ENCODE peak calls at places on chromosome 4, in nine cellular contexts. One of them, this sample, is unnamed.

GRCh38 chr4:94544811-94545210 is 93.1 kb downstream of the PDLIM5 start:
- DNase-seq in suprapubic skin: no peak
- DNase-seq in cardiac fibroblast: peak; percentile 58
- DNase-seq in WTC11: no peak
- DNase-seq in heart right ventricle: no peak
- DNase-seq in BE2C: no peak
- DNase-seq in GM13977: no peak
- DNase-seq in upper lobe of right lung: no peak
- DNase-seq in progenitor cell of endocrine pancreas: no peak
- DNase-seq in this sample: no peak

GRCh38 chr4:158134257-158134656 is 38.6 kb downstream of the GASK1B start:
- DNase-seq in suprapubic skin: no peak
- DNase-seq in cardiac fibroblast: no peak
- DNase-seq in WTC11: no peak
- DNase-seq in heart right ventricle: no peak
- DNase-seq in BE2C: no peak
- DNase-seq in GM13977: no peak
- DNase-seq in upper lobe of right lung: no peak
- DNase-seq in progenitor cell of endocrine pancreas: no peak
- DNase-seq in this sample: no peak

GRCh38 chr4:88818650-88819470 is 121.2 kb upstream of the NAP1L5 start:
- DNase-seq in suprapubic skin: no peak
- DNase-seq in cardiac fibroblast: peak; percentile 71
- DNase-seq in WTC11: peak; percentile 55
- DNase-seq in heart right ventricle: no peak
- DNase-seq in BE2C: peak; percentile 48
- DNase-seq in GM13977: peak; percentile 9
- DNase-seq in upper lobe of right lung: no peak
- DNase-seq in progenitor cell of endocrine pancreas: no peak
- DNase-seq in this sample: peak; percentile 74

GRCh38 chr4:135838889-135839288 is 1637.3 kb upstream of the PABPC4L start:
- DNase-seq in suprapubic skin: no peak
- DNase-seq in cardiac fibroblast: peak; percentile 1
- DNase-seq in WTC11: no peak
- DNase-seq in heart right ventricle: no peak
- DNase-seq in BE2C: peak; percentile 54
- DNase-seq in GM13977: no peak
- DNase-seq in upper lobe of right lung: no peak
- DNase-seq in progenitor cell of endocrine pancreas: no peak
- DNase-seq in this sample: no peak

GRCh38 chr4:99462875-99463464 is 27.8 kb upstream of the ADH7 start:
- DNase-seq in suprapubic skin: no peak
- DNase-seq in cardiac fibroblast: peak; percentile 83
- DNase-seq in WTC11: peak; percentile 62
- DNase-seq in heart right ventricle: no peak
- DNase-seq in BE2C: peak; percentile 55
- DNase-seq in GM13977: peak; percentile 53
- DNase-seq in upper lobe of right lung: no peak
- DNase-seq in progenitor cell of endocrine pancreas: peak; percentile 44
- DNase-seq in this sample: peak; percentile 89

GRCh38 chr4:17721496-17722360 is 59.7 kb downstream of the FAM184B start:
- DNase-seq in suprapubic skin: peak; percentile 64
- DNase-seq in cardiac fibroblast: peak; percentile 54
- DNase-seq in WTC11: no peak
- DNase-seq in heart right ventricle: no peak
- DNase-seq in BE2C: no peak
- DNase-seq in GM13977: no peak
- DNase-seq in upper lobe of right lung: no peak
- DNase-seq in progenitor cell of endocrine pancreas: no peak
- DNase-seq in this sample: peak; percentile 67

GRCh38 chr4:148367756-148368155 is 74.5 kb downstream of the NR3C2 start:
- DNase-seq in suprapubic skin: no peak
- DNase-seq in cardiac fibroblast: no peak
- DNase-seq in WTC11: no peak
- DNase-seq in heart right ventricle: no peak
- DNase-seq in BE2C: no peak
- DNase-seq in GM13977: no peak
- DNase-seq in upper lobe of right lung: no peak
- DNase-seq in progenitor cell of endocrine pancreas: no peak
- DNase-seq in this sample: no peak

GRCh38 chr4:130288576-130288975 is 1192.6 kb downstream of the C4orf33 start:
- DNase-seq in suprapubic skin: no peak
- DNase-seq in cardiac fibroblast: no peak
- DNase-seq in WTC11: no peak
- DNase-seq in heart right ventricle: no peak
- DNase-seq in BE2C: no peak
- DNase-seq in GM13977: no peak
- DNase-seq in upper lobe of right lung: no peak
- DNase-seq in progenitor cell of endocrine pancreas: no peak
- DNase-seq in this sample: no peak

GRCh38 chr4:173538148-173538902 is 8.3 kb upstream of the HAND2 start:
- DNase-seq in suprapubic skin: no peak
- DNase-seq in cardiac fibroblast: no peak
- DNase-seq in WTC11: peak; percentile 49
- DNase-seq in heart right ventricle: peak; percentile 74
- DNase-seq in BE2C: peak; percentile 66
- DNase-seq in GM13977: no peak
- DNase-seq in upper lobe of right lung: peak; percentile 64
- DNase-seq in progenitor cell of endocrine pancreas: no peak
- DNase-seq in this sample: peak; percentile 49

GRCh38 chr4:173535932-173536331 is 5.9 kb upstream of the HAND2 start:
- DNase-seq in suprapubic skin: no peak
- DNase-seq in cardiac fibroblast: no peak
- DNase-seq in WTC11: no peak
- DNase-seq in heart right ventricle: no peak
- DNase-seq in BE2C: no peak
- DNase-seq in GM13977: no peak
- DNase-seq in upper lobe of right lung: no peak
- DNase-seq in progenitor cell of endocrine pancreas: no peak
- DNase-seq in this sample: peak; percentile 32

GRCh38 chr4:173535165-173535737 is 5.2 kb upstream of the HAND2 start:
- DNase-seq in suprapubic skin: no peak
- DNase-seq in cardiac fibroblast: no peak
- DNase-seq in WTC11: no peak
- DNase-seq in heart right ventricle: no peak
- DNase-seq in BE2C: no peak
- DNase-seq in GM13977: no peak
- DNase-seq in upper lobe of right lung: no peak
- DNase-seq in progenitor cell of endocrine pancreas: no peak
- DNase-seq in this sample: no peak

GRCh38 chr4:173537628-173538147 is 7.7 kb upstream of the HAND2 start:
- DNase-seq in suprapubic skin: no peak
- DNase-seq in cardiac fibroblast: no peak
- DNase-seq in WTC11: no peak
- DNase-seq in heart right ventricle: no peak
- DNase-seq in BE2C: peak; percentile 45
- DNase-seq in GM13977: no peak
- DNase-seq in upper lobe of right lung: no peak
- DNase-seq in progenitor cell of endocrine pancreas: no peak
- DNase-seq in this sample: peak; percentile 25

GRCh38 chr4:173536808-173537429 is 6.9 kb upstream of the HAND2 start:
- DNase-seq in suprapubic skin: no peak
- DNase-seq in cardiac fibroblast: no peak
- DNase-seq in WTC11: peak; percentile 81
- DNase-seq in heart right ventricle: no peak
- DNase-seq in BE2C: peak; percentile 94
- DNase-seq in GM13977: no peak
- DNase-seq in upper lobe of right lung: no peak
- DNase-seq in progenitor cell of endocrine pancreas: no peak
- DNase-seq in this sample: peak; percentile 44
- TF ChIP-seq CTCF in suprapubic skin: no peak
- TF ChIP-seq CTCF in cardiac fibroblast: no peak
- TF ChIP-seq CTCF in WTC11: peak; percentile 51
- TF ChIP-seq CTCF in heart right ventricle: no peak
- TF ChIP-seq CTCF in BE2C: peak; percentile 91
- TF ChIP-seq CTCF in GM13977: peak; percentile 23
- TF ChIP-seq CTCF in upper lobe of right lung: no peak
- TF ChIP-seq CTCF in progenitor cell of endocrine pancreas: peak; percentile 56
- TF ChIP-seq CTCF in this sample: peak; percentile 29

GRCh38 chr4:152961041-152961751 is 25.1 kb downstream of the FHDC1 start:
- DNase-seq in suprapubic skin: no peak
- DNase-seq in cardiac fibroblast: no peak
- DNase-seq in WTC11: no peak
- DNase-seq in heart right ventricle: no peak
- DNase-seq in BE2C: no peak
- DNase-seq in GM13977: no peak
- DNase-seq in upper lobe of right lung: no peak
- DNase-seq in progenitor cell of endocrine pancreas: no peak
- DNase-seq in this sample: no peak

GRCh38 chr4:152956650-152957436 is 20.7 kb downstream of the FHDC1 start:
- DNase-seq in suprapubic skin: no peak
- DNase-seq in cardiac fibroblast: peak; percentile 39
- DNase-seq in WTC11: no peak
- DNase-seq in heart right ventricle: no peak
- DNase-seq in BE2C: no peak
- DNase-seq in GM13977: no peak
- DNase-seq in upper lobe of right lung: no peak
- DNase-seq in progenitor cell of endocrine pancreas: no peak
- DNase-seq in this sample: peak; percentile 45

GRCh38 chr4:152959080-152959479 is 23.0 kb downstream of the FHDC1 start:
- DNase-seq in suprapubic skin: no peak
- DNase-seq in cardiac fibroblast: no peak
- DNase-seq in WTC11: no peak
- DNase-seq in heart right ventricle: no peak
- DNase-seq in BE2C: no peak
- DNase-seq in GM13977: no peak
- DNase-seq in upper lobe of right lung: no peak
- DNase-seq in progenitor cell of endocrine pancreas: no peak
- DNase-seq in this sample: no peak

GRCh38 chr4:152956167-152956566 is 20.0 kb downstream of the FHDC1 start:
- DNase-seq in suprapubic skin: no peak
- DNase-seq in cardiac fibroblast: no peak
- DNase-seq in WTC11: no peak
- DNase-seq in heart right ventricle: no peak
- DNase-seq in BE2C: no peak
- DNase-seq in GM13977: no peak
- DNase-seq in upper lobe of right lung: no peak
- DNase-seq in progenitor cell of endocrine pancreas: no peak
- DNase-seq in this sample: no peak

DNA sequence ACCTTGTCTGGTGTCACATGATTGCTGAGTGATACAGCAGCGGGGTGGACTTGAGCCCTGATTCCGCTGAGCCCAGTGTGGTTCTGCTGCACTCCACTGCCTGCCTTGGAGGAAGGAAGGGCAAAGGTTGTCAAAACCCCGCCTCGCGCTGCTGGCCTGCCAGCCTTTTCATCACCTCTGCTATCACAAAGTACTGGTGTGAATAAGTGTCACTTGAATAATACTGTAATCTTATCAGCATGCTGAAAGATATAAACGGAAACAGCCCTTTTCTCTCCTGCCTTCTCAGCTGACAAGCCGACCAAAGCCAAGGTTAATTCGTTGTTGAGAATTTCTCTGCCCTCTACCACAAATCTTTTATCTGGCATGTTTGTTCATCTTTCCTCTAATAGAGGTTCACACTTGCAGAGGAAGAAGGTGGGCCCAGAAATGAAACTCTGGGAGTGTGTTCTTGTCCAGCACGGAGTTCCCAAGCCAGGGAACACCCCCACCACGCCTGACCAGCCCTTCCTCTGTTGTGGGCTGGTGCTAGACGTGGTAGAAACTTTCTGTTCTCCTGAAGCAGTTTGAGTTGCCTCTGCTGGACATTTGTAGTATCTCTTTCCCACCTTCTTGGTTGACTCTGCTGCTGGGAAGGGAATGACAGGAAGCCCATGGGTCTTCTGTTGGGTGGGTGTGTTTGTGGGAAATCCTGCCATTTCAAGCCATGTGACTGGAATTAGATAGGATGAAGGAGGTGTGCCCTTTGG is 21.5 kb downstream of the FHDC1 start:
- DNase-seq in suprapubic skin: no peak
- DNase-seq in cardiac fibroblast: no peak
- DNase-seq in WTC11: no peak
- DNase-seq in heart right ventricle: peak; percentile 64
- DNase-seq in BE2C: no peak
- DNase-seq in GM13977: no peak
- DNase-seq in upper lobe of right lung: peak; percentile 77
- DNase-seq in progenitor cell of endocrine pancreas: no peak
- DNase-seq in this sample: peak; percentile 39
- TF ChIP-seq CTCF in suprapubic skin: no peak
- TF ChIP-seq CTCF in cardiac fibroblast: no peak
- TF ChIP-seq CTCF in WTC11: no peak
- TF ChIP-seq CTCF in heart right ventricle: no peak
- TF ChIP-seq CTCF in BE2C: no peak
- TF ChIP-seq CTCF in GM13977: no peak
- TF ChIP-seq CTCF in upper lobe of right lung: peak; percentile 31
- TF ChIP-seq CTCF in progenitor cell of endocrine pancreas: peak; percentile 26
- TF ChIP-seq CTCF in this sample: peak; percentile 18

DNA sequence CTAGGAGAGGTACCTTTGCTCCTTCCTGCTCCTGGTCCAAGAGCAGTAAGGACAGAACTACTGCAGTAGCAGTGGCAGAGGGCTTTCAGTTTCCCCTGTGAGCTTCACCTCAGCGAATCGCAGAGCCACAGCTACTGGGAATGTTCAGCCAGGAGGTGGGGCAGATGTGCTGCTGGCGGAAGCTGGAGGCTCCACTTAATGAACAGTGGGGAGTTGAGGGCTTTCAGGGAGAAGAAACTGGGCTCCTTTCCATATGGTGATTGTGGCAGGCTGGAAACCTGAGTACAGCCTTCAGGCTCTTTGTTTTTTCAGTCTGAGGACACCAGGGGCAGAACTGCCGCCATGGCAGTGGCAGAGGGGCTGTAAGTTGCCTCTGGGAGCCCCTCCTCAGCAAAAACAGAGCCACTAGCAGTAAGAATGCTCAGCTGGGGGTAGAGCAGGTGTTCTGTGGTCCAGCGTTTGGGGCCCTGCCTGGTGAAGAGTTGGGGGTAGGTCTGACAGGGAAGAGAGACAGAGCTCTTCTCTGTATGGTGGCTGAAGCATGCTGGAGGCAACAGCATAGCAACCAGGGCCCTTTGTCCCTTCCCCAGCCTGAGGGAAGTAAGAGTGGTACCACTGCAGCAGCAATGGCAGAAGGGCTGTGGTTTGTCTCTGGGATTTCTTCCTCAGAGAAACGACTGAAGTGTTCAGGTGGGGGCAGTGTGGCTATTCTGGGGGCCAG is 106.0 kb upstream of the GRXCR1 start:
- DNase-seq in suprapubic skin: no peak
- DNase-seq in cardiac fibroblast: no peak
- DNase-seq in WTC11: peak; percentile 57
- DNase-seq in heart right ventricle: no peak
- DNase-seq in BE2C: no peak
- DNase-seq in GM13977: no peak
- DNase-seq in upper lobe of right lung: peak; percentile 79
- DNase-seq in progenitor cell of endocrine pancreas: no peak
- DNase-seq in this sample: no peak
- TF ChIP-seq CTCF in suprapubic skin: no peak
- TF ChIP-seq CTCF in cardiac fibroblast: no peak
- TF ChIP-seq CTCF in WTC11: no peak
- TF ChIP-seq CTCF in heart right ventricle: no peak
- TF ChIP-seq CTCF in BE2C: no peak
- TF ChIP-seq CTCF in GM13977: no peak
- TF ChIP-seq CTCF in upper lobe of right lung: no peak
- TF ChIP-seq CTCF in progenitor cell of endocrine pancreas: no peak
- TF ChIP-seq CTCF in this sample: no peak

GRCh38 chr4:185099940-185100339 is 43.1 kb upstream of the SLC25A4 start:
- DNase-seq in suprapubic skin: no peak
- DNase-seq in cardiac fibroblast: no peak
- DNase-seq in WTC11: no peak
- DNase-seq in heart right ventricle: no peak
- DNase-seq in BE2C: no peak
- DNase-seq in GM13977: no peak
- DNase-seq in upper lobe of right lung: no peak
- DNase-seq in progenitor cell of endocrine pancreas: no peak
- DNase-seq in this sample: no peak

GRCh38 chr4:185101354-185101890 is 41.6 kb upstream of the SLC25A4 start:
- DNase-seq in suprapubic skin: no peak
- DNase-seq in cardiac fibroblast: no peak
- DNase-seq in WTC11: no peak
- DNase-seq in heart right ventricle: no peak
- DNase-seq in BE2C: peak; percentile 75
- DNase-seq in GM13977: no peak
- DNase-seq in upper lobe of right lung: no peak
- DNase-seq in progenitor cell of endocrine pancreas: no peak
- DNase-seq in this sample: no peak

GRCh38 chr4:185099024-185099682 is 43.9 kb upstream of the SLC25A4 start:
- DNase-seq in suprapubic skin: no peak
- DNase-seq in cardiac fibroblast: no peak
- DNase-seq in WTC11: peak; percentile 30
- DNase-seq in heart right ventricle: no peak
- DNase-seq in BE2C: peak; percentile 60
- DNase-seq in GM13977: no peak
- DNase-seq in upper lobe of right lung: no peak
- DNase-seq in progenitor cell of endocrine pancreas: no peak
- DNase-seq in this sample: no peak

GRCh38 chr4:185093573-185093972 is 49.5 kb upstream of the SLC25A4 start:
- DNase-seq in suprapubic skin: no peak
- DNase-seq in cardiac fibroblast: no peak
- DNase-seq in WTC11: no peak
- DNase-seq in heart right ventricle: no peak
- DNase-seq in BE2C: no peak
- DNase-seq in GM13977: no peak
- DNase-seq in upper lobe of right lung: no peak
- DNase-seq in progenitor cell of endocrine pancreas: no peak
- DNase-seq in this sample: no peak

DNA sequence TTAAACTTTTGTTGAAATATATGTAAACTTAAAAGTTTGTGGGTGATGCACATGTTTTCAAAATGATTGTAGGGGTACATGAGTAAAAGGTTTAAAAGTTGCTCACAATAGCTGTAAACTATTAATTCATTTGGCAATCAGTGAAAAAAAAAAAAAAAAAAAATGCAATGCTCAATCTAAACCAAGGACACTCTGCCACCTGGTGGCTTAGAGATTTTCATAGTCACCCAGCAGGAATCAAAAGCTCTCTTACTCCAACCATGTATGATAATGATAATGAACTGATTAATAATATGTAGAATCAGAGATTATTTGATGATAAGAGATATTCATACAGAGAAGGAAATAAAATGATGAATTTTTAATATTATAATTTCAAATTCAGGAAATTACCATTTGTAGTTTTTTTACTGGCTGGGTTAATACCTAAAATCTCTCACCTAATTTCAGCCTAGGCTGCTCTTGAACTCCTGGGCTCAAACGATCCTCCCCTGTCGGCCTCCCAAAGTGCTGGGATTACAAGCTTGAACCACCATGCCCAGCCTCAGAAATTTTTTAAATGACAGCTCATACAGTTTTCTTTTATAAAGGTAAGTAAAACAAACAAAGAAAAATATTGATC is 46.9 kb upstream of the SLC25A4 start:
- DNase-seq in suprapubic skin: no peak
- DNase-seq in cardiac fibroblast: peak; percentile 66
- DNase-seq in WTC11: no peak
- DNase-seq in heart right ventricle: no peak
- DNase-seq in BE2C: peak; percentile 61
- DNase-seq in GM13977: peak; percentile 61
- DNase-seq in upper lobe of right lung: no peak
- DNase-seq in progenitor cell of endocrine pancreas: no peak
- DNase-seq in this sample: peak; percentile 69
- TF ChIP-seq CTCF in suprapubic skin: peak; percentile 33
- TF ChIP-seq CTCF in cardiac fibroblast: peak; percentile 61
- TF ChIP-seq CTCF in WTC11: no peak
- TF ChIP-seq CTCF in heart right ventricle: peak; percentile 15
- TF ChIP-seq CTCF in BE2C: peak; percentile 73
- TF ChIP-seq CTCF in GM13977: peak; percentile 51
- TF ChIP-seq CTCF in upper lobe of right lung: peak; percentile 61
- TF ChIP-seq CTCF in progenitor cell of endocrine pancreas: peak; percentile 74
- TF ChIP-seq CTCF in this sample: peak; percentile 65

This sample was measured in fibroblast of the aortic adventitia.